ENCODE peak calls at places on chromosomes 11 and 22, in seven cellular contexts. One of them, this sample, is unnamed. For H3K27me3, the result is how much of the 10 kb centered on the place peaks cover.

GRCh38 chr11:963852-964251 is 38.2 kb downstream of the AP2A2 start:
- DNase-seq in Peyer's patch: no peak
- DNase-seq in RWPE2: no peak
- DNase-seq in neuronal stem cell: no peak
- DNase-seq in aorta: no peak
- DNase-seq in CD8-positive, alpha-beta memory T cell: no peak
- DNase-seq in small intestine: no peak
- DNase-seq in this sample: no peak

GRCh38 chr11:85724750-85725465 is 38.9 kb upstream of the CCDC89 start:
- DNase-seq in CD8-positive, alpha-beta memory T cell: no peak
- DNase-seq in small intestine: no peak
- DNase-seq in aorta: no peak
- DNase-seq in neuronal stem cell: no peak
- DNase-seq in RWPE2: no peak
- DNase-seq in Peyer's patch: no peak
- DNase-seq in this sample: no peak

GRCh38 chr22:19889951-19890350 is 35.3 kb upstream of the GNB1L start:
- DNase-seq in aorta: peak
- DNase-seq in CD8-positive, alpha-beta memory T cell: no peak
- DNase-seq in Peyer's patch: no peak
- DNase-seq in RWPE2: no peak
- DNase-seq in neuronal stem cell: no peak
- DNase-seq in small intestine: no peak
- DNase-seq in this sample: no peak

GRCh38 chr11:61587951-61588695 is 7.2 kb upstream of the SYT7 start:
- DNase-seq in RWPE2: no peak
- DNase-seq in CD8-positive, alpha-beta memory T cell: peak
- DNase-seq in aorta: peak
- DNase-seq in Peyer's patch: peak
- DNase-seq in small intestine: peak
- DNase-seq in neuronal stem cell: peak
- DNase-seq in this sample: peak

GRCh38 chr22:19672054-19672776 is 42.1 kb upstream of the SEPTIN5 start:
- DNase-seq in Peyer's patch: no peak
- DNase-seq in neuronal stem cell: no peak
- DNase-seq in small intestine: no peak
- DNase-seq in CD8-positive, alpha-beta memory T cell: no peak
- DNase-seq in aorta: no peak
- DNase-seq in RWPE2: no peak
- DNase-seq in this sample: no peak

GRCh38 chr11:125514336-125515101 is 18.5 kb upstream of the FEZ1 start:
- DNase-seq in RWPE2: no peak
- DNase-seq in small intestine: peak
- DNase-seq in aorta: no peak
- DNase-seq in Peyer's patch: peak
- DNase-seq in neuronal stem cell: no peak
- DNase-seq in CD8-positive, alpha-beta memory T cell: peak
- DNase-seq in this sample: peak

GRCh38 chr11:125166347-125166841 is 1.8 kb downstream of the PKNOX2 start:
- DNase-seq in aorta: peak
- DNase-seq in neuronal stem cell: peak
- DNase-seq in RWPE2: no peak
- DNase-seq in Peyer's patch: no peak
- DNase-seq in CD8-positive, alpha-beta memory T cell: no peak
- DNase-seq in small intestine: no peak
- DNase-seq in this sample: no peak

GRCh38 chr22:28247114-28247513 is 328.1 kb upstream of the PITPNB start:
- DNase-seq in aorta: no peak
- DNase-seq in small intestine: no peak
- DNase-seq in neuronal stem cell: no peak
- DNase-seq in Peyer's patch: no peak
- DNase-seq in CD8-positive, alpha-beta memory T cell: no peak
- DNase-seq in RWPE2: no peak
- DNase-seq in this sample: no peak

GRCh38 chr11:134207538-134208239 is 16.1 kb downstream of the NCAPD3 start:
- DNase-seq in small intestine: peak
- DNase-seq in aorta: no peak
- DNase-seq in RWPE2: no peak
- DNase-seq in Peyer's patch: peak
- DNase-seq in neuronal stem cell: no peak
- DNase-seq in CD8-positive, alpha-beta memory T cell: peak
- DNase-seq in this sample: peak

GRCh38 chr11:83641511-83641910 is 355.3 kb upstream of the CCDC90B start:
- DNase-seq in neuronal stem cell: no peak
- DNase-seq in RWPE2: no peak
- DNase-seq in aorta: no peak
- DNase-seq in small intestine: no peak
- DNase-seq in CD8-positive, alpha-beta memory T cell: no peak
- DNase-seq in Peyer's patch: no peak
- DNase-seq in this sample: peak

GRCh38 chr11:70078796-70079616 is 889 bp downstream of the ANO1 start:
- DNase-seq in CD8-positive, alpha-beta memory T cell: no peak
- DNase-seq in neuronal stem cell: no peak
- DNase-seq in Peyer's patch: no peak
- DNase-seq in RWPE2: no peak
- DNase-seq in small intestine: no peak
- DNase-seq in aorta: peak
- DNase-seq in this sample: no peak

GRCh38 chr22:41557401-41558240 is 3.2 kb upstream of the CSDC2 start:
- DNase-seq in neuronal stem cell: no peak
- DNase-seq in small intestine: no peak
- DNase-seq in CD8-positive, alpha-beta memory T cell: no peak
- DNase-seq in RWPE2: no peak
- DNase-seq in Peyer's patch: peak
- DNase-seq in aorta: peak
- DNase-seq in this sample: peak

GRCh38 chr22:23909258-23909898 is 15.2 kb downstream of the MIF start:
- DNase-seq in Peyer's patch: no peak
- DNase-seq in CD8-positive, alpha-beta memory T cell: no peak
- DNase-seq in RWPE2: no peak
- DNase-seq in small intestine: peak
- DNase-seq in neuronal stem cell: no peak
- DNase-seq in aorta: no peak
- DNase-seq in this sample: no peak

GRCh38 chr11:67273260-67273990 is 7.2 kb downstream of the GRK2 start:
- DNase-seq in RWPE2: no peak
- DNase-seq in neuronal stem cell: no peak
- DNase-seq in CD8-positive, alpha-beta memory T cell: no peak
- DNase-seq in Peyer's patch: peak
- DNase-seq in small intestine: no peak
- DNase-seq in aorta: peak
- DNase-seq in this sample: no peak

GRCh38 chr11:35875063-35875462 is 68.8 kb upstream of the LDLRAD3 start:
- DNase-seq in Peyer's patch: no peak
- DNase-seq in RWPE2: no peak
- DNase-seq in aorta: no peak
- DNase-seq in CD8-positive, alpha-beta memory T cell: no peak
- DNase-seq in small intestine: no peak
- DNase-seq in neuronal stem cell: no peak
- DNase-seq in this sample: no peak

GRCh38 chr22:40200795-40201194 is 23.1 kb downstream of the TNRC6B start:
- DNase-seq in aorta: no peak
- DNase-seq in Peyer's patch: no peak
- DNase-seq in small intestine: no peak
- DNase-seq in RWPE2: no peak
- DNase-seq in CD8-positive, alpha-beta memory T cell: no peak
- DNase-seq in neuronal stem cell: no peak
- DNase-seq in this sample: no peak

GRCh38 chr22:38097557-38098409 is 12.7 kb downstream of the BAIAP2L2 start:
- DNase-seq in small intestine: no peak
- DNase-seq in aorta: peak
- DNase-seq in RWPE2: peak
- DNase-seq in Peyer's patch: no peak
- DNase-seq in neuronal stem cell: peak
- DNase-seq in CD8-positive, alpha-beta memory T cell: no peak
- DNase-seq in this sample: no peak

GRCh38 chr22:24801906-24802504 is 4.0 kb upstream of the SGSM1 start:
- DNase-seq in aorta: no peak
- DNase-seq in neuronal stem cell: no peak
- DNase-seq in RWPE2: no peak
- DNase-seq in small intestine: peak
- DNase-seq in CD8-positive, alpha-beta memory T cell: no peak
- DNase-seq in Peyer's patch: no peak
- DNase-seq in this sample: no peak

GRCh38 chr11:73340164-73340563 is 32.1 kb downstream of the ARHGEF17 start:
- DNase-seq in aorta: no peak
- DNase-seq in CD8-positive, alpha-beta memory T cell: no peak
- DNase-seq in Peyer's patch: no peak
- DNase-seq in RWPE2: no peak
- DNase-seq in small intestine: no peak
- DNase-seq in neuronal stem cell: no peak
- DNase-seq in this sample: no peak

GRCh38 chr11:73345481-73346147 is 30.6 kb upstream of the RELT start:
- DNase-seq in aorta: no peak
- DNase-seq in CD8-positive, alpha-beta memory T cell: no peak
- DNase-seq in small intestine: no peak
- DNase-seq in neuronal stem cell: no peak
- DNase-seq in RWPE2: no peak
- DNase-seq in Peyer's patch: no peak
- DNase-seq in this sample: no peak

GRCh38 chr11:73344191-73344607 is 32.0 kb upstream of the RELT start:
- DNase-seq in RWPE2: no peak
- DNase-seq in CD8-positive, alpha-beta memory T cell: no peak
- DNase-seq in neuronal stem cell: no peak
- DNase-seq in aorta: peak
- DNase-seq in Peyer's patch: no peak
- DNase-seq in small intestine: no peak
- DNase-seq in this sample: no peak

GRCh38 chr11:73342633-73343032 is 33.6 kb upstream of the RELT start:
- DNase-seq in RWPE2: no peak
- DNase-seq in aorta: no peak
- DNase-seq in neuronal stem cell: no peak
- DNase-seq in small intestine: no peak
- DNase-seq in Peyer's patch: no peak
- DNase-seq in CD8-positive, alpha-beta memory T cell: no peak
- DNase-seq in this sample: peak

GRCh38 chr11:73343076-73343833 is 32.9 kb upstream of the RELT start:
- DNase-seq in RWPE2: no peak
- DNase-seq in neuronal stem cell: no peak
- DNase-seq in small intestine: no peak
- DNase-seq in CD8-positive, alpha-beta memory T cell: no peak
- DNase-seq in aorta: no peak
- DNase-seq in Peyer's patch: no peak
- DNase-seq in this sample: no peak
- H3K27ac ChIP-seq in RWPE2: no peak
- H3K27ac ChIP-seq in neuronal stem cell: no peak
- H3K27ac ChIP-seq in small intestine: no peak
- H3K27ac ChIP-seq in CD8-positive, alpha-beta memory T cell: no peak
- H3K27ac ChIP-seq in aorta: no peak
- H3K27ac ChIP-seq in Peyer's patch: no peak
- H3K27ac ChIP-seq in this sample: no peak

DNA sequence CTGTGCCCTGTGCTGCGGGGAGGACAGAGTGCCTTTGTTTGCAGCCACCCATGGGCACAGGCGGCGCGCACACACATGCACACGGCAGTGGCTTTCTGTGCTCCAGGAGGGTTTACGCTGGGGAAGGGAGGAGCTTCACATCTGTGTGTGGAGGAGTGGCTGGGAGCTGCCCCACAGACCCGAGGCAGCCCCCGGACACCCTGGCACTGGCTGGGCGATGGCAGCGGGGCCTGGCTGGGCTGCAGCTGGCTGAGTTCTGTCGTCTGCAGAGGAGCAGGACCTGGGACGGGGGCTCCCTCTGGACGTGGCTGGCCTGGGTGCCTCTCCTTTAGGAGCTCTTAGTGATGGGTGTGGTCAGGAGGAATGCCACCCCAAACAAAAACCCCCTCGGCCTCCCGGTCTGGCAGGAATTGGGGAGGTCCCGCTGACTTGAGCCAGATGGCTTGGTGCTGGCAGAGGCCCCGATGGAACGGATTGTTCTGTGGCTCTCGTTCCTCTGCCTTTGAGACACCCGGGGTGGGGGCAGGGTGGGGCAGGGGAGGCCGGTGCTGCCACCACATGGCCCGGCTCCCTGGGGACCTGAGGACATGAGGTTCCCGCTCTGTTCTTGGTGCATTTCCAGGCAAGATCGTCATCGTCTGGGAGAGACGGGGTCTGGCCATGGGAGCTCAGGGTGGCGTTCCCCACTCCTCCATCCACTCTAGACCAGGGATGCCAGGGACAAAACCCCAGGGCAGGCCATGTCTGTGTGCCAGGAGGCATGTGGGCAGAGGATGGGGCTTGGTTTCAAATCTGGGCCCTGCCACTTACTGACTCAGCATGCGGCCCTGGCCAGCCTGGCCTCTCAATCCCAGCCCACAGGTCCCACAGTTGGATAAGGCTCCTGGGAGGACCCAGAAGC is 1290.7 kb downstream of the BRD1 start:
- DNase-seq in CD8-positive, alpha-beta memory T cell: no peak
- DNase-seq in RWPE2: no peak
- DNase-seq in aorta: no peak
- DNase-seq in small intestine: no peak
- DNase-seq in Peyer's patch: no peak
- DNase-seq in neuronal stem cell: no peak
- DNase-seq in this sample: no peak
- H3K27me3 ChIP-seq in CD8-positive, alpha-beta memory T cell: under half
- H3K27me3 ChIP-seq in RWPE2: under half
- H3K27me3 ChIP-seq in aorta: under half
- H3K27me3 ChIP-seq in small intestine: under half
- H3K27me3 ChIP-seq in Peyer's patch: under half
- H3K27me3 ChIP-seq in neuronal stem cell: under half
- H3K27me3 ChIP-seq in this sample: under half

GRCh38 chr11:104876838-104877500 is 21.3 kb downstream of the CASP12 start:
- DNase-seq in aorta: no peak
- DNase-seq in CD8-positive, alpha-beta memory T cell: peak
- DNase-seq in small intestine: peak
- DNase-seq in neuronal stem cell: no peak
- DNase-seq in RWPE2: no peak
- DNase-seq in Peyer's patch: no peak
- DNase-seq in this sample: no peak
- H3K27ac ChIP-seq in aorta: no peak
- H3K27ac ChIP-seq in CD8-positive, alpha-beta memory T cell: peak
- H3K27ac ChIP-seq in small intestine: peak
- H3K27ac ChIP-seq in neuronal stem cell: no peak
- H3K27ac ChIP-seq in RWPE2: no peak
- H3K27ac ChIP-seq in Peyer's patch: no peak
- H3K27ac ChIP-seq in this sample: no peak

GRCh38 chr11:31826530-31827438 is 15.7 kb upstream of the PAX6 start:
- DNase-seq in CD8-positive, alpha-beta memory T cell: no peak
- DNase-seq in aorta: no peak
- DNase-seq in neuronal stem cell: peak
- DNase-seq in RWPE2: no peak
- DNase-seq in Peyer's patch: no peak
- DNase-seq in small intestine: no peak
- DNase-seq in this sample: no peak

GRCh38 chr11:31825453-31826391 is 14.6 kb upstream of the PAX6 start:
- DNase-seq in CD8-positive, alpha-beta memory T cell: no peak
- DNase-seq in neuronal stem cell: peak
- DNase-seq in RWPE2: no peak
- DNase-seq in Peyer's patch: no peak
- DNase-seq in aorta: no peak
- DNase-seq in small intestine: no peak
- DNase-seq in this sample: no peak

GRCh38 chr11:31828217-31828616 is 17.1 kb upstream of the PAX6 start:
- DNase-seq in CD8-positive, alpha-beta memory T cell: no peak
- DNase-seq in Peyer's patch: no peak
- DNase-seq in aorta: no peak
- DNase-seq in small intestine: no peak
- DNase-seq in RWPE2: no peak
- DNase-seq in neuronal stem cell: no peak
- DNase-seq in this sample: no peak

GRCh38 chr11:31824791-31825452 is 13.8 kb upstream of the PAX6 start:
- DNase-seq in CD8-positive, alpha-beta memory T cell: no peak
- DNase-seq in neuronal stem cell: no peak
- DNase-seq in aorta: no peak
- DNase-seq in Peyer's patch: no peak
- DNase-seq in small intestine: no peak
- DNase-seq in RWPE2: no peak
- DNase-seq in this sample: no peak

GRCh38 chr11:31827458-31828206 is 16.5 kb upstream of the PAX6 start:
- DNase-seq in small intestine: no peak
- DNase-seq in aorta: no peak
- DNase-seq in CD8-positive, alpha-beta memory T cell: no peak
- DNase-seq in Peyer's patch: no peak
- DNase-seq in RWPE2: no peak
- DNase-seq in neuronal stem cell: peak
- DNase-seq in this sample: no peak
- H3K27me3 ChIP-seq in small intestine: under half
- H3K27me3 ChIP-seq in aorta: under half
- H3K27me3 ChIP-seq in CD8-positive, alpha-beta memory T cell: under half
- H3K27me3 ChIP-seq in Peyer's patch: under half
- H3K27me3 ChIP-seq in RWPE2: half or more
- H3K27me3 ChIP-seq in neuronal stem cell: half or more
- H3K27me3 ChIP-seq in this sample: half or more

This sample was measured in hepatocyte.